ENCODE peak calls at places on chromosomes 11 and 22, in eight cellular contexts. A is adrenal gland; N is activated CD8-positive, alpha-beta T cell treated with anti-CD3 and anti-CD28 coated beads for 36 hours; X is lung; F is cerebellum; W is lower leg skin; L is lung microvascular endothelial cell; T is NCI-H82. Y is an unnamed sample.

GRCh38 chr22:48923165-48923875 is 904.4 kb downstream of the BRD1 start:
- DNase-seq in A (no peak), N (no peak), X (no peak), F (peak; percentile 53), W (no peak), L (no peak), T (no peak), Y (no peak)

GRCh38 chr11:117290809-117291396 is at the start of gene BACE1-AS:
- DNase-seq in A (no peak), N (no peak), X (no peak), F (peak; percentile 50), W (peak; percentile 23), L (no peak), T (no peak), Y (no peak)

GRCh38 chr11:46240861-46241260 is 36.6 kb upstream of the CREB3L1 start:
- DNase-seq in A (no peak), N (no peak), X (no peak), F (no peak), W (no peak), L (no peak), T (no peak), Y (no peak)

GRCh38 chr11:116415095-116415494 is 357.7 kb downstream of the BUD13 start:
- DNase-seq in A (no peak), N (no peak), X (no peak), F (no peak), W (no peak), L (peak; percentile 35), T (peak; percentile 35), Y (no peak)

GRCh38 chr11:79512706-79513469 is 72.1 kb upstream of the TENM4 start:
- DNase-seq in A (no peak), N (no peak), X (no peak), F (no peak), W (peak; percentile 46), L (no peak), T (no peak), Y (no peak)

GRCh38 chr22:44451016-44451415 is 47.0 kb downstream of the RTL6 start:
- DNase-seq in A (peak; percentile 12), N (no peak), X (no peak), F (no peak), W (peak; percentile 54), L (no peak), T (no peak), Y (no peak)

GRCh38 chr11:65861165-65861505 is 902 bp downstream of the MUS81 start:
- DNase-seq in A (peak; percentile 41), N (no peak), X (no peak), F (no peak), W (no peak), L (no peak), T (no peak), Y (no peak)

GRCh38 chr22:30876925-30877553 is 91.5 kb downstream of the MORC2 start:
- DNase-seq in A (peak; percentile 88), N (no peak), X (no peak), F (peak; percentile 87), W (no peak), L (no peak), T (no peak), Y (no peak)

Y was measured in MG63.